ENCODE peak calls at places on chromosome 15, in six cellular contexts. One of them, this sample, is unnamed.

GRCh38 chr15:75994220-75994619 is 18.0 kb downstream of the NRG4 start:
- DNase-seq in H1: no peak
- DNase-seq in SK-N-SH: no peak
- DNase-seq in K562: no peak
- DNase-seq in HCT116: no peak
- DNase-seq in HepG2: no peak
- DNase-seq in this sample: no peak

GRCh38 chr15:63842626-63843025 is 8.9 kb upstream of the HERC1 start:
- DNase-seq in H1: no peak
- DNase-seq in SK-N-SH: no peak
- DNase-seq in K562: no peak
- DNase-seq in HCT116: no peak
- DNase-seq in HepG2: no peak
- DNase-seq in this sample: no peak

GRCh38 chr15:62985768-62986167 is 56.8 kb upstream of the TPM1 start:
- DNase-seq in H1: no peak
- DNase-seq in SK-N-SH: no peak
- DNase-seq in K562: no peak
- DNase-seq in HCT116: no peak
- DNase-seq in HepG2: no peak
- DNase-seq in this sample: no peak

GRCh38 chr15:38868326-38869114 is 303.9 kb upstream of the RASGRP1 start:
- DNase-seq in H1: no peak
- DNase-seq in SK-N-SH: no peak
- DNase-seq in K562: no peak
- DNase-seq in HCT116: peak
- DNase-seq in HepG2: peak
- DNase-seq in this sample: no peak

GRCh38 chr15:98425173-98425572 is 223.2 kb upstream of the IGF1R start:
- DNase-seq in H1: no peak
- DNase-seq in SK-N-SH: no peak
- DNase-seq in K562: no peak
- DNase-seq in HCT116: no peak
- DNase-seq in HepG2: no peak
- DNase-seq in this sample: no peak

GRCh38 chr15:63826513-63826912 is 7.2 kb downstream of the HERC1 start:
- DNase-seq in H1: no peak
- DNase-seq in SK-N-SH: no peak
- DNase-seq in K562: peak
- DNase-seq in HCT116: no peak
- DNase-seq in HepG2: no peak
- DNase-seq in this sample: no peak

GRCh38 chr15:46091860-46092450 is 457.1 kb downstream of the SQOR start:
- DNase-seq in H1: peak
- DNase-seq in SK-N-SH: peak
- DNase-seq in K562: peak
- DNase-seq in HCT116: peak
- DNase-seq in HepG2: peak
- DNase-seq in this sample: no peak

GRCh38 chr15:71375934-71376333 is 260.7 kb downstream of the THSD4 start:
- DNase-seq in H1: no peak
- DNase-seq in SK-N-SH: no peak
- DNase-seq in K562: no peak
- DNase-seq in HCT116: no peak
- DNase-seq in HepG2: no peak
- DNase-seq in this sample: no peak

GRCh38 chr15:82933576-82933975 is 18.9 kb downstream of the HOMER2 start:
- DNase-seq in H1: no peak
- DNase-seq in SK-N-SH: no peak
- DNase-seq in K562: no peak
- DNase-seq in HCT116: no peak
- DNase-seq in HepG2: no peak
- DNase-seq in this sample: no peak

GRCh38 chr15:99019558-99020540 is 12.3 kb upstream of the PGPEP1L start:
- DNase-seq in H1: no peak
- DNase-seq in SK-N-SH: no peak
- DNase-seq in K562: no peak
- DNase-seq in HCT116: no peak
- DNase-seq in HepG2: peak
- DNase-seq in this sample: no peak

GRCh38 chr15:32668942-32669341 is 27.4 kb downstream of the SCG5 start:
- DNase-seq in H1: peak
- DNase-seq in SK-N-SH: no peak
- DNase-seq in K562: no peak
- DNase-seq in HCT116: no peak
- DNase-seq in HepG2: no peak
- DNase-seq in this sample: no peak

GRCh38 chr15:81752149-81752942 is 293.5 kb downstream of the MEX3B start:
- DNase-seq in H1: no peak
- DNase-seq in SK-N-SH: peak
- DNase-seq in K562: peak
- DNase-seq in HCT116: no peak
- DNase-seq in HepG2: no peak
- DNase-seq in this sample: no peak

GRCh38 chr15:51589881-51590570 is 32.5 kb downstream of the DMXL2 start:
- DNase-seq in H1: no peak
- DNase-seq in SK-N-SH: no peak
- DNase-seq in K562: no peak
- DNase-seq in HCT116: no peak
- DNase-seq in HepG2: no peak
- DNase-seq in this sample: peak

GRCh38 chr15:31271224-31271635 is 55.4 kb upstream of the KLF13 start:
- DNase-seq in H1: no peak
- DNase-seq in SK-N-SH: no peak
- DNase-seq in K562: no peak
- DNase-seq in HCT116: no peak
- DNase-seq in HepG2: no peak
- DNase-seq in this sample: no peak

GRCh38 chr15:35874260-35874905 is 328.4 kb upstream of the DPH6 start:
- DNase-seq in H1: no peak
- DNase-seq in SK-N-SH: no peak
- DNase-seq in K562: peak
- DNase-seq in HCT116: peak
- DNase-seq in HepG2: no peak
- DNase-seq in this sample: no peak

GRCh38 chr15:32763295-32763694 is 45.5 kb downstream of the GREM1 start:
- DNase-seq in H1: no peak
- DNase-seq in SK-N-SH: no peak
- DNase-seq in K562: no peak
- DNase-seq in HCT116: no peak
- DNase-seq in HepG2: no peak
- DNase-seq in this sample: peak

GRCh38 chr15:67700023-67700422 is 125.3 kb upstream of the SKOR1 start:
- DNase-seq in H1: no peak
- DNase-seq in SK-N-SH: no peak
- DNase-seq in K562: no peak
- DNase-seq in HCT116: no peak
- DNase-seq in HepG2: no peak
- DNase-seq in this sample: no peak

GRCh38 chr15:50247819-50248650 is 17.5 kb downstream of the HDC start:
- DNase-seq in H1: no peak
- DNase-seq in SK-N-SH: no peak
- DNase-seq in K562: peak
- DNase-seq in HCT116: no peak
- DNase-seq in HepG2: no peak
- DNase-seq in this sample: no peak

GRCh38 chr15:89971592-89971997 is 29.5 kb upstream of the ZNF710 start:
- DNase-seq in H1: peak
- DNase-seq in SK-N-SH: peak
- DNase-seq in K562: peak
- DNase-seq in HCT116: peak
- DNase-seq in HepG2: peak
- DNase-seq in this sample: peak

GRCh38 chr15:90062023-90062728 is 40.1 kb downstream of the IDH2 start:
- DNase-seq in H1: peak
- DNase-seq in SK-N-SH: no peak
- DNase-seq in K562: peak
- DNase-seq in HCT116: no peak
- DNase-seq in HepG2: no peak
- DNase-seq in this sample: no peak

GRCh38 chr15:91866971-91867372 is 13.5 kb downstream of the SLCO3A1 start:
- DNase-seq in H1: no peak
- DNase-seq in SK-N-SH: no peak
- DNase-seq in K562: no peak
- DNase-seq in HCT116: no peak
- DNase-seq in HepG2: no peak
- DNase-seq in this sample: no peak

GRCh38 chr15:71250936-71251468 is 135.7 kb downstream of the THSD4 start:
- DNase-seq in H1: no peak
- DNase-seq in SK-N-SH: peak
- DNase-seq in K562: no peak
- DNase-seq in HCT116: no peak
- DNase-seq in HepG2: no peak
- DNase-seq in this sample: no peak

GRCh38 chr15:60682615-60683014 is 203.7 kb upstream of the ICE2 start:
- DNase-seq in H1: no peak
- DNase-seq in SK-N-SH: no peak
- DNase-seq in K562: no peak
- DNase-seq in HCT116: no peak
- DNase-seq in HepG2: no peak
- DNase-seq in this sample: no peak

GRCh38 chr15:64844576-64845140 is 2.9 kb downstream of the PLEKHO2 start:
- DNase-seq in H1: no peak
- DNase-seq in SK-N-SH: peak
- DNase-seq in K562: no peak
- DNase-seq in HCT116: no peak
- DNase-seq in HepG2: no peak
- DNase-seq in this sample: no peak

GRCh38 chr15:62125763-62126162 is 39.3 kb downstream of the C2CD4B start:
- DNase-seq in H1: no peak
- DNase-seq in SK-N-SH: peak
- DNase-seq in K562: peak
- DNase-seq in HCT116: peak
- DNase-seq in HepG2: peak
- DNase-seq in this sample: no peak

GRCh38 chr15:41655716-41656115 is 4.5 kb upstream of the MGA start:
- DNase-seq in H1: no peak
- DNase-seq in SK-N-SH: no peak
- DNase-seq in K562: no peak
- DNase-seq in HCT116: no peak
- DNase-seq in HepG2: no peak
- DNase-seq in this sample: no peak

GRCh38 chr15:86916671-86917450 is 837.2 kb downstream of the AGBL1 start:
- DNase-seq in H1: no peak
- DNase-seq in SK-N-SH: no peak
- DNase-seq in K562: no peak
- DNase-seq in HCT116: no peak
- DNase-seq in HepG2: no peak
- DNase-seq in this sample: no peak

GRCh38 chr15:92693922-92694331 is 38.4 kb upstream of the FAM174B start:
- DNase-seq in H1: no peak
- DNase-seq in SK-N-SH: peak
- DNase-seq in K562: peak
- DNase-seq in HCT116: peak
- DNase-seq in HepG2: peak
- DNase-seq in this sample: no peak

GRCh38 chr15:35491999-35492398 is 54.0 kb downstream of the DPH6 start:
- DNase-seq in H1: no peak
- DNase-seq in SK-N-SH: no peak
- DNase-seq in K562: no peak
- DNase-seq in HCT116: no peak
- DNase-seq in HepG2: no peak
- DNase-seq in this sample: no peak

GRCh38 chr15:96337354-96337990 is 7.0 kb downstream of the NR2F2 start:
- DNase-seq in H1: no peak
- DNase-seq in SK-N-SH: no peak
- DNase-seq in K562: peak
- DNase-seq in HCT116: no peak
- DNase-seq in HepG2: peak
- DNase-seq in this sample: no peak
- H3K4me3 ChIP-seq in H1: no peak
- H3K4me3 ChIP-seq in SK-N-SH: no peak
- H3K4me3 ChIP-seq in K562: peak
- H3K4me3 ChIP-seq in HCT116: no peak
- H3K4me3 ChIP-seq in HepG2: peak
- H3K4me3 ChIP-seq in this sample: peak

GRCh38 chr15:84996055-84996454 is 14.4 kb downstream of the PDE8A start:
- DNase-seq in H1: no peak
- DNase-seq in SK-N-SH: no peak
- DNase-seq in K562: no peak
- DNase-seq in HCT116: no peak
- DNase-seq in HepG2: no peak
- DNase-seq in this sample: no peak

GRCh38 chr15:84987949-84988624 is 6.4 kb downstream of the PDE8A start:
- DNase-seq in H1: no peak
- DNase-seq in SK-N-SH: no peak
- DNase-seq in K562: no peak
- DNase-seq in HCT116: no peak
- DNase-seq in HepG2: no peak
- DNase-seq in this sample: no peak

GRCh38 chr15:84991313-84991712 is 9.7 kb downstream of the PDE8A start:
- DNase-seq in H1: no peak
- DNase-seq in SK-N-SH: no peak
- DNase-seq in K562: no peak
- DNase-seq in HCT116: no peak
- DNase-seq in HepG2: no peak
- DNase-seq in this sample: no peak

GRCh38 chr15:84988909-84989644 is 7.4 kb downstream of the PDE8A start:
- DNase-seq in H1: no peak
- DNase-seq in SK-N-SH: no peak
- DNase-seq in K562: no peak
- DNase-seq in HCT116: no peak
- DNase-seq in HepG2: no peak
- DNase-seq in this sample: no peak

GRCh38 chr15:84992157-84992940 is 10.7 kb downstream of the PDE8A start:
- DNase-seq in H1: no peak
- DNase-seq in SK-N-SH: no peak
- DNase-seq in K562: peak
- DNase-seq in HCT116: peak
- DNase-seq in HepG2: peak
- DNase-seq in this sample: no peak
- TF ChIP-seq POLR2AphosphoS5 in H1: no peak
- TF ChIP-seq POLR2AphosphoS5 in SK-N-SH: no peak
- TF ChIP-seq POLR2AphosphoS5 in K562: no peak
- TF ChIP-seq POLR2AphosphoS5 in HCT116: peak
- TF ChIP-seq POLR2AphosphoS5 in HepG2: no peak
- TF ChIP-seq POLR2AphosphoS5 in this sample: no peak

GRCh38 chr15:47806008-47806407 is 88.7 kb downstream of the SEMA6D start:
- DNase-seq in H1: no peak
- DNase-seq in SK-N-SH: peak
- DNase-seq in K562: no peak
- DNase-seq in HCT116: no peak
- DNase-seq in HepG2: no peak
- DNase-seq in this sample: no peak
- TF ChIP-seq JUND in H1: no peak
- TF ChIP-seq JUND in SK-N-SH: no peak
- TF ChIP-seq JUND in K562: no peak
- TF ChIP-seq JUND in HCT116: no peak
- TF ChIP-seq JUND in HepG2: no peak
- TF ChIP-seq JUND in this sample: no peak

DNA sequence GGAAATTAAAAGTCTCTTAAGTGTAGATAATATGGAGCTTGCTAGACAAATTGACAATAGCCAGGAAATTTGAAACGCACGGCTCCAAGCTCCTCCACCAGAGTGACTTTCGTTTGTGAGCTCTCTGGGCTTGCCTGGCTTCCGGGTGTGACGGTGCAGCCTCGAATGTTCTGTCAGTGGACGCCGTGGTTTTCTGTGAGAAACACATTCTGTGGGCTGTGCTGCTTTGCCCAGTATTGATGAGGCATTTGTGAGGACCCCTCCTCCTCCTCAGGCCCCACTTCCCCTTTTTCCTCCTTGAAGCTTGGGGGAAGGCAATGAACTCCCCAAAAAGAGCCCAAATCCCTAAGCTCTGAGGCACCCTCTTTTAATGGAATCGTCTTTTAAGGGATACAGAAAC is 40.7 kb downstream of the POLR2M start:
- DNase-seq in H1: no peak
- DNase-seq in SK-N-SH: no peak
- DNase-seq in K562: peak
- DNase-seq in HCT116: no peak
- DNase-seq in HepG2: no peak
- DNase-seq in this sample: no peak
- H3K4me3 ChIP-seq in H1: no peak
- H3K4me3 ChIP-seq in SK-N-SH: no peak
- H3K4me3 ChIP-seq in K562: no peak
- H3K4me3 ChIP-seq in HCT116: no peak
- H3K4me3 ChIP-seq in HepG2: peak
- H3K4me3 ChIP-seq in this sample: no peak